ENCODE peak calls at places on chromosomes 12 and 14, in nine cellular contexts. S is GM23338, P is OCI-LY7, J is HCT116, R is MM.1S, W is SK-N-SH, Q is PC-3, H is GM23248, C is hepatocyte. D is an unnamed sample. For H3K4me1, the result is how much of the 10 kb centered on the place peaks cover.

GRCh38 chr12:54759751-54760150 is 94.6 kb upstream of the MUCL1 start:
- DNase-seq in Q (peak), W (no peak), J (peak), H (peak), C (peak), P (peak), S (peak), R (peak), D (peak)

GRCh38 chr12:62722971-62723680 is 211.8 kb downstream of the PPM1H start:
- DNase-seq in Q (peak), C (no peak), J (no peak), H (peak), P (no peak), W (no peak), R (no peak), S (no peak), D (no peak)

GRCh38 chr14:78164226-78164853 is 5.8 kb upstream of the NRXN3 start:
- DNase-seq in C (peak), S (peak), H (peak), P (peak), Q (peak), R (no peak), W (peak), J (peak), D (peak)

GRCh38 chr14:87896393-87897380 is 96.3 kb downstream of the GALC start:
- DNase-seq in Q (peak), R (peak), J (peak), S (peak), P (peak), H (peak), W (peak), C (peak), D (peak)

GRCh38 chr12:96015672-96016071 is 19.5 kb upstream of the HAL start:
- DNase-seq in R (no peak), C (no peak), H (peak), P (no peak), Q (peak), S (peak), W (no peak), J (no peak), D (peak)

GRCh38 chr14:62015248-62015647 is 253.0 kb downstream of the SNAPC1 start:
- DNase-seq in Q (peak), C (no peak), W (no peak), R (no peak), P (no peak), J (no peak), S (no peak), H (peak), D (no peak)

GRCh38 chr14:21711360-21711961 is 37.8 kb upstream of the OR4E1 start:
- DNase-seq in H (peak), J (peak), C (peak), Q (peak), S (peak), P (peak), R (peak), W (peak), D (peak)

GRCh38 chr12:106064622-106065021 is 74.1 kb downstream of the NUAK1 start:
- DNase-seq in Q (no peak), J (no peak), P (no peak), R (no peak), H (no peak), S (no peak), W (no peak), C (no peak), D (no peak)

GRCh38 chr12:115943630-115944391 is 333.7 kb downstream of the MED13L start:
- DNase-seq in S (no peak), J (no peak), H (no peak), P (no peak), R (no peak), C (no peak), W (no peak), Q (no peak), D (no peak)

GRCh38 chr14:90585106-90585505 is 188.3 kb downstream of the CALM1 start:
- DNase-seq in S (no peak), J (no peak), Q (no peak), R (no peak), C (no peak), H (no peak), W (no peak), P (no peak), D (no peak)

GRCh38 chr14:104343294-104343625 is 204.9 kb downstream of the KIF26A start:
- DNase-seq in Q (no peak), P (no peak), R (no peak), J (no peak), H (no peak), C (no peak), S (no peak), W (no peak), D (no peak)

GRCh38 chr12:84056-84455 is 17.5 kb downstream of the IQSEC3 start:
- DNase-seq in R (no peak), W (peak), P (no peak), Q (no peak), J (no peak), H (no peak), C (no peak), S (no peak), D (no peak)

GRCh38 chr14:102923920-102924486 is 1.5 kb downstream of the AMN start:
- DNase-seq in J (no peak), H (no peak), P (no peak), S (no peak), R (no peak), C (peak), W (no peak), Q (no peak), D (no peak)

GRCh38 chr14:20415723-20416622 is 2.7 kb upstream of the TEP1 start:
- DNase-seq in P (peak), S (peak), W (peak), C (peak), Q (peak), J (peak), H (peak), R (peak), D (peak)

GRCh38 chr12:24088751-24089150 is 139.3 kb upstream of the SOX5 start:
- DNase-seq in R (no peak), H (no peak), S (no peak), C (no peak), J (no peak), W (no peak), P (no peak), Q (no peak), D (no peak)

GRCh38 chr14:38405851-38406630 is 150.1 kb upstream of the CLEC14A start:
- DNase-seq in C (no peak), R (no peak), S (peak), J (no peak), H (peak), W (no peak), Q (peak), P (no peak), D (peak)

GRCh38 chr12:45204757-45205156 is 11.1 kb upstream of the ANO6 start:
- DNase-seq in R (no peak), S (no peak), J (no peak), C (no peak), H (no peak), W (no peak), P (no peak), Q (no peak), D (no peak)

GRCh38 chr14:33566082-33566481 is 384.8 kb downstream of the EGLN3 start:
- DNase-seq in H (no peak), S (no peak), P (no peak), C (no peak), R (no peak), J (no peak), Q (no peak), W (no peak), D (no peak)

GRCh38 chr12:132479291-132479690 is 10.7 kb upstream of the FBRSL1 start:
- DNase-seq in S (no peak), P (no peak), R (no peak), J (no peak), C (no peak), H (no peak), W (no peak), Q (no peak), D (no peak)

GRCh38 chr14:89965839-89966238 is 10.1 kb downstream of the TDP1 start:
- DNase-seq in P (no peak), S (no peak), R (no peak), Q (no peak), W (no peak), C (no peak), J (no peak), H (peak), D (no peak)

GRCh38 chr12:75660107-75660530 is 148.7 kb upstream of the KRR1 start:
- DNase-seq in Q (peak), J (peak), H (peak), C (no peak), S (no peak), P (no peak), R (no peak), W (no peak), D (no peak)

GRCh38 chr12:92299344-92299743 is 153.7 kb upstream of the BTG1 start:
- DNase-seq in J (no peak), S (no peak), C (no peak), Q (no peak), H (no peak), W (no peak), R (no peak), P (no peak), D (no peak)

GRCh38 chr12:3755898-3756297 is 3.0 kb upstream of the CRACR2A start:
- DNase-seq in P (no peak), C (no peak), Q (no peak), H (no peak), S (no peak), J (no peak), R (no peak), W (no peak), D (no peak)

GRCh38 chr12:12922191-12922616 is 29.8 kb downstream of the GPRC5D start:
- DNase-seq in Q (peak), P (no peak), W (no peak), S (peak), R (no peak), C (no peak), H (peak), J (no peak), D (no peak)

GRCh38 chr12:3213171-3213570 is 136.0 kb downstream of the TSPAN9 start:
- DNase-seq in C (no peak), S (no peak), J (no peak), Q (no peak), H (no peak), W (no peak), R (no peak), P (no peak), D (peak)

GRCh38 chr12:93319523-93320045 is 58.1 kb upstream of the NUDT4 start:
- DNase-seq in W (no peak), P (no peak), S (no peak), H (peak), J (no peak), Q (no peak), R (no peak), C (no peak), D (no peak)

GRCh38 chr12:100058482-100059029 is 73.8 kb upstream of the ANKS1B start:
- DNase-seq in Q (peak), H (peak), S (no peak), R (no peak), P (no peak), C (peak), W (peak), J (no peak), D (no peak)

GRCh38 chr12:13811061-13811460 is 170.3 kb downstream of the GRIN2B start:
- DNase-seq in J (no peak), H (no peak), S (no peak), C (no peak), Q (peak), R (no peak), P (no peak), W (no peak), D (no peak)

GRCh38 chr12:31728917-31729640 is at the start of gene AMN1:
- DNase-seq in Q (peak), H (peak), P (peak), R (peak), J (peak), C (peak), W (peak), S (peak), D (peak)

GRCh38 chr12:23253191-23253590 is 628.2 kb downstream of the ETNK1 start:
- DNase-seq in R (no peak), C (no peak), W (no peak), H (no peak), P (no peak), Q (no peak), S (no peak), J (no peak), D (no peak)

GRCh38 chr14:23071244-23071974 is 14.1 kb upstream of the CDH24 start:
- DNase-seq in P (peak), Q (peak), J (no peak), C (peak), W (peak), R (peak), H (peak), S (peak), D (peak)
- TF ChIP-seq EZH2phosphoT487 in P (no peak), Q (no peak), J (no peak), C (no peak), W (no peak), R (no peak), H (no peak), S (no peak), D (no peak)

DNA sequence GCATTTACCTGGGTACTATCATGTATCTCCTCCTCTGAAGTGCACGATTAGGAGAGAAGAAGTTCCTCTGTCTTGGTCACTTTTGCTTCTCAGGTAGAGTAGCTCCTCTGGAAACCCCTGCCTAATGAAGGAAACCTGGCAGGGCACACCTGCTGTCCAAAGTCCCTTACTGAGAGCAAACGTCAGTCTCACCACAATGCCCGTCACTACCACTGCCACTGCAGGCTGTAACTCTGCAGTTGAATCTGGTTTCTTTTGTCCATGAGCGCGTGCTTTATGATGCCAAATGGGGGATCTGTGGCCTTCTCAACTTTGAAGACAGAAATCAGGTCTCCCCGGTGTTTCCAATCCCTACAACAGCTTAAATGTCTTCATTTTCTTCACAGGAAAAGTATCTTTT is 1068.6 kb downstream of the BCL11B start:
- DNase-seq in P (no peak), W (no peak), S (no peak), Q (no peak), J (no peak), H (no peak), R (peak), C (peak), D (no peak)
- H3K4me1 ChIP-seq in P (under half), W (under half), S (under half), Q (under half), J (under half), H (under half), R (half or more), C (under half), D (under half)

DNA sequence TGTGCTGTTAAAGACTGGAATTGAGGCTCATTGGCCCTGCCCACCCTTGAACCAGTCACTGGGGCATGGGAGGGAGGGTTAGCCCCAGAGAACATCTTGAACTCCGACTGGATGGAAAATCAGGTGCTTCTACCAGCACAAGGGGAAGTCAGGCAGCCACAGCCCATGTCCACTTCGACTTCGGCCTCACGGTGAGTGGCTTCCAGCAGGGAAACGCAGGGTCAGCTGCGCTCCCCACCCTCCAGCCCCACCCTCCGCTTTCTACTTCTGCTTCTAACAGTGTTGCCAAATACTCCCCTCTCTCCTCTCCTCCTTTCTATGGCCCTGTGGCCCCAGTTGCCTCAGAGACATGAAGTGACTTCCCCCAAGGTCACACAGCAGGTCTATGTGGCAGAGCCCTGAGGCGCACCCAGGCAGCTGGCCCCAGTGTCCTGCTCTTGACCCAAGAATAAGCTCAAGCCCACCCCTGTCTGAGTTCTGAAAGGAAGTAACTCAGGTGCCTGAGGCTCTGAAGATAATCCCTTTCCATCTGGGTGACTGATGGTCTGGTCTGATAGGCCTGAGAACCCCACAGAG is 11.9 kb upstream of the SH2B3 start:
- DNase-seq in J (no peak), R (no peak), Q (peak), W (peak), P (no peak), H (no peak), C (no peak), S (no peak), D (no peak)
- TF ChIP-seq EZH2phosphoT487 in J (no peak), R (no peak), Q (no peak), W (no peak), P (no peak), H (no peak), C (no peak), S (no peak), D (no peak)

GRCh38 chr12:118541945-118542344 is 165.6 kb downstream of the SUDS3 start:
- DNase-seq in Q (no peak), J (peak), R (peak), P (no peak), H (no peak), C (no peak), W (no peak), S (no peak), D (no peak)

GRCh38 chr12:118541071-118541470 is 164.7 kb downstream of the SUDS3 start:
- DNase-seq in R (no peak), S (no peak), C (no peak), Q (no peak), H (no peak), J (no peak), W (no peak), P (no peak), D (no peak)

GRCh38 chr12:118534003-118534402 is 157.6 kb downstream of the SUDS3 start:
- DNase-seq in W (no peak), R (no peak), S (peak), H (no peak), Q (no peak), C (no peak), J (no peak), P (no peak), D (no peak)

GRCh38 chr12:118536306-118536900 is 160.0 kb downstream of the SUDS3 start:
- DNase-seq in H (no peak), S (no peak), P (no peak), C (no peak), R (no peak), Q (no peak), W (no peak), J (no peak), D (no peak)

GRCh38 chr12:118537481-118537917 is 161.1 kb downstream of the SUDS3 start:
- DNase-seq in Q (no peak), J (no peak), H (no peak), C (no peak), P (no peak), S (peak), W (no peak), R (no peak), D (no peak)
- H3K4me1 ChIP-seq in Q (under half), J (under half), H (under half), C (under half), P (under half), S (under half), W (under half), R (under half), D (under half)

GRCh38 chr12:119649202-119649808 is 18.6 kb upstream of the PRKAB1 start:
- DNase-seq in W (peak), P (peak), H (peak), Q (peak), R (no peak), J (no peak), C (no peak), S (peak), D (peak)
- TF ChIP-seq EZH2phosphoT487 in W (no peak), P (no peak), H (no peak), Q (no peak), R (no peak), J (no peak), C (no peak), S (no peak), D (no peak)

GRCh38 chr12:6202846-6203245 is 2.6 kb downstream of the CD9 start:
- DNase-seq in C (no peak), S (no peak), P (no peak), R (no peak), Q (no peak), W (no peak), J (no peak), H (no peak), D (no peak)
- H3K4me1 ChIP-seq in C (under half), S (half or more), P (under half), R (under half), Q (under half), W (under half), J (under half), H (under half), D (under half)

D was measured in neural progenitor cell.